ENCODE peak calls at places on chromosome 21, in four cellular contexts. M, X, Z and Q are unnamed samples.

GRCh38 chr21:30194701-30195299 is 21.1 kb downstream of the CLDN8 start:
- DNase-seq in M (no peak), X (no peak), Z (peak; percentile 4), Q (no peak)

GRCh38 chr21:35658242-35658641 is 402.1 kb downstream of the SETD4 start:
- DNase-seq in M (no peak), X (no peak), Z (no peak), Q (no peak)

GRCh38 chr21:20882462-20883415 is 115.5 kb upstream of the NCAM2 start:
- DNase-seq in M (peak; percentile 27), X (no peak), Z (no peak), Q (no peak)

GRCh38 chr21:30463713-30464112 is 16.5 kb downstream of the KRTAP19-1 start:
- DNase-seq in M (no peak), X (no peak), Z (peak; percentile 5), Q (no peak)

GRCh38 chr21:28734522-28735175 is 258.0 kb downstream of the LTN1 start:
- DNase-seq in M (no peak), X (no peak), Z (no peak), Q (no peak)

GRCh38 chr21:41425954-41426655 is at the start of gene MX1:
- DNase-seq in M (peak; percentile 70), X (peak; percentile 92), Z (peak; percentile 85), Q (peak; percentile 82)

GRCh38 chr21:40732243-40732642 is 114.7 kb downstream of the DSCAM start:
- DNase-seq in M (no peak), X (no peak), Z (no peak), Q (no peak)

GRCh38 chr21:36700961-36701911 is 2.3 kb downstream of the SIM2 start:
- DNase-seq in M (no peak), X (peak; percentile 84), Z (no peak), Q (no peak)

GRCh38 chr21:28913071-28913470 is 79.6 kb downstream of the LTN1 start:
- DNase-seq in M (no peak), X (no peak), Z (no peak), Q (no peak)

GRCh38 chr21:15045017-15045416 is 19.8 kb downstream of the NRIP1 start:
- DNase-seq in M (no peak), X (no peak), Z (no peak), Q (no peak)

GRCh38 chr21:25370311-25370744 is 237.0 kb downstream of the MRPL39 start:
- DNase-seq in M (peak; percentile 59), X (no peak), Z (no peak), Q (no peak)

GRCh38 chr21:28769683-28770082 is 223.0 kb downstream of the LTN1 start:
- DNase-seq in M (no peak), X (no peak), Z (no peak), Q (no peak)

GRCh38 chr21:26756491-26757159 is 88.6 kb downstream of the ADAMTS1 start:
- DNase-seq in M (no peak), X (no peak), Z (no peak), Q (no peak)

GRCh38 chr21:36456714-36457399 is 23.1 kb downstream of the CLDN14 start:
- DNase-seq in M (no peak), X (no peak), Z (no peak), Q (no peak)

GRCh38 chr21:15034126-15034848 is 30.5 kb downstream of the NRIP1 start:
- DNase-seq in M (no peak), X (no peak), Z (no peak), Q (no peak)

GRCh38 chr21:14968029-14968428 is 96.8 kb downstream of the NRIP1 start:
- DNase-seq in M (no peak), X (no peak), Z (no peak), Q (no peak)

GRCh38 chr21:25790122-25790951 is 55.6 kb downstream of the GABPA start:
- DNase-seq in M (no peak), X (no peak), Z (no peak), Q (no peak)

GRCh38 chr21:30329203-30329868 is 8.2 kb downstream of the KRTAP27-1 start:
- DNase-seq in M (no peak), X (no peak), Z (no peak), Q (no peak)

GRCh38 chr21:29499734-29500343 is 201.1 kb downstream of the BACH1 start:
- DNase-seq in M (no peak), X (no peak), Z (no peak), Q (no peak)

GRCh38 chr21:41246808-41247207 is 69.8 kb upstream of the FAM3B start:
- DNase-seq in M (no peak), X (no peak), Z (no peak), Q (no peak)

GRCh38 chr21:40331804-40332203 is 464.6 kb downstream of the PCP4 start:
- DNase-seq in M (no peak), X (no peak), Z (no peak), Q (no peak)

GRCh38 chr21:36472377-36472776 is 7.5 kb downstream of the CLDN14 start:
- DNase-seq in M (no peak), X (no peak), Z (no peak), Q (no peak)

GRCh38 chr21:45027241-45028196 is 46.9 kb upstream of the ADARB1 start:
- DNase-seq in M (no peak), X (peak; percentile 78), Z (no peak), Q (no peak)

GRCh38 chr21:15775981-15776380 is 46.2 kb downstream of the USP25 start:
- DNase-seq in M (no peak), X (no peak), Z (no peak), Q (no peak)

GRCh38 chr21:26445440-26445839 is 127.6 kb downstream of the CYYR1 start:
- DNase-seq in M (no peak), X (no peak), Z (no peak), Q (no peak)

GRCh38 chr21:27388835-27389234 is 421.9 kb upstream of the ADAMTS5 start:
- DNase-seq in M (no peak), X (no peak), Z (no peak), Q (no peak)

GRCh38 chr21:23017989-23018388 is 2019.8 kb downstream of the NCAM2 start:
- DNase-seq in M (no peak), X (no peak), Z (no peak), Q (no peak)

GRCh38 chr21:41427556-41427955 is 1.5 kb downstream of the MX1 start:
- DNase-seq in M (no peak), X (peak; percentile 72), Z (no peak), Q (no peak)

GRCh38 chr21:14591882-14592281 is 45.8 kb upstream of the SAMSN1 start:
- DNase-seq in M (peak; percentile 26), X (no peak), Z (no peak), Q (no peak)

GRCh38 chr21:44914176-44914874 is 6.4 kb downstream of the ITGB2 start:
- DNase-seq in M (no peak), X (no peak), Z (no peak), Q (no peak)

GRCh38 chr21:26686278-26686677 is 113.2 kb upstream of the CYYR1 start:
- DNase-seq in M (peak; percentile 32), X (no peak), Z (no peak), Q (no peak)

GRCh38 chr21:28454978-28455600 is 537.6 kb downstream of the LTN1 start:
- DNase-seq in M (no peak), X (no peak), Z (no peak), Q (no peak)

GRCh38 chr21:15895142-15896106 is 165.6 kb downstream of the USP25 start:
- DNase-seq in M (no peak), X (peak; percentile 71), Z (no peak), Q (no peak)

GRCh38 chr21:23218667-23219066 is 2220.5 kb downstream of the NCAM2 start:
- DNase-seq in M (no peak), X (no peak), Z (no peak), Q (no peak)

GRCh38 chr21:46097826-46098286 is at the start of gene COL6A2:
- DNase-seq in M (peak; percentile 35), X (peak; percentile 92), Z (peak; percentile 44), Q (peak; percentile 60)

GRCh38 chr21:46100020-46100419 is 2.1 kb downstream of the COL6A2 start:
- DNase-seq in M (no peak), X (peak; percentile 76), Z (no peak), Q (peak; percentile 12)

GRCh38 chr21:46100426-46100825 is 2.5 kb downstream of the COL6A2 start:
- DNase-seq in M (no peak), X (peak; percentile 82), Z (no peak), Q (no peak)

GRCh38 chr21:46098303-46099141 is 610 bp downstream of the COL6A2 start:
- DNase-seq in M (peak; percentile 17), X (peak; percentile 88), Z (peak; percentile 26), Q (peak; percentile 17)

GRCh38 chr21:46099476-46099875 is 1.6 kb downstream of the COL6A2 start:
- DNase-seq in M (peak; percentile 14), X (peak; percentile 90), Z (peak; percentile 10), Q (no peak)
- TF ChIP-seq POLR2A in M (no peak), X (no peak), Z (no peak), Q (no peak)

DNA sequence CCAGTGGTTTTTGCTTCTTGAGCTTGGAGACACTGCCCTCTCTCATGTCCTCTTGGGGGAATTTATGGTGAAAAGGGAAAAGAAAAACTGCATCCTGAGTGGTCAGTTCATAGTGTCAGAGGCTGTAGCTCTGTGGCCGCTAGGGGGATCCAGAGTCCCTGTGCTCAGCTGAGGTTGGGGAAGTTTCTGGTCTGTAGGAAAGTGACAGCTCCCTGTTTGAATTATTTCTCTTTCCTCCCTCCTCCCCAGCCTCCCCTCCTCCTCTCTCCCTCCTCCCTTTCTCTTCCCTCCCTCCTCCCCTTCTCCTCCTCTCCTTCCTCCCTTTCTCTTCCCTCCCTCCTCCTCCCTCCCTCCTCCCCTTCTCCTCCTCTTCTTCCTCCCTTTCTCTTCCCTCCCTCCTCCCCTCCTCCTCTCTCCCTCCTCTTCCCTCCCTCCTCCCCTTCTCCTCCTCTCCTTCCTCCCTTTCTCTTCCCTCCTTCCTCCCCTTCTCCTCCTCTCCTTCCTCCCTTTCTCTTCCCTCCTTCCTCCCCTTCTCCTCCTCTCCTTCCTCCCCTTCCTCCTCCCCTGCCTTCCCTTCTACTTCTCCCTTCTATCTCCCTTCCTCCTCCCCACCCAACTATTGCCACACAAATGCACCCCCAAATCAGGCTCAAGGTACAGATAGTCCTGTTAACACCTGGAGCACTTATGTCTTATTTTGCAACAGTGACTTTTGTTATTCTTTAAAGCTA is 203.9 kb downstream of the KCNJ6 start:
- DNase-seq in M (peak; percentile 69), X (no peak), Z (peak; percentile 37), Q (peak; percentile 57)
- TF ChIP-seq POLR2A in M (no peak), X (no peak), Z (no peak), Q (no peak)

GRCh38 chr21:39033878-39034589 is 149.2 kb downstream of the PSMG1 start:
- DNase-seq in M (no peak), X (peak; percentile 88), Z (no peak), Q (peak; percentile 74)
- TF ChIP-seq POLR2A in M (no peak), X (no peak), Z (no peak), Q (no peak)

GRCh38 chr21:32570456-32570855 is 14.9 kb downstream of the TCP10L start:
- DNase-seq in M (no peak), X (no peak), Z (no peak), Q (no peak)
- TF ChIP-seq POLR2A in M (no peak), X (no peak), Z (no peak), Q (no peak)

GRCh38 chr21:43799301-43799840 is 10.0 kb downstream of the RRP1 start:
- DNase-seq in M (no peak), X (no peak), Z (no peak), Q (no peak)
- TF ChIP-seq POLR2A in M (no peak), X (no peak), Z (no peak), Q (no peak)

GRCh38 chr21:42495765-42496119 is 282 bp downstream of the RSPH1 start:
- DNase-seq in M (no peak), X (no peak), Z (no peak), Q (no peak)

GRCh38 chr21:42498012-42498411 is 2.0 kb upstream of the RSPH1 start:
- DNase-seq in M (no peak), X (no peak), Z (no peak), Q (no peak)

GRCh38 chr21:42496839-42497202 is 797 bp upstream of the RSPH1 start:
- DNase-seq in M (peak; percentile 35), X (peak; percentile 85), Z (no peak), Q (no peak)

GRCh38 chr21:42495027-42495426 is 997 bp downstream of the RSPH1 start:
- DNase-seq in M (no peak), X (peak; percentile 80), Z (no peak), Q (no peak)

GRCh38 chr21:42496120-42496838 is at the start of gene RSPH1:
- DNase-seq in M (peak; percentile 99), X (peak; percentile 100), Z (peak; percentile 96), Q (peak; percentile 100)
- TF ChIP-seq POLR2A in M (peak; percentile 64), X (no peak), Z (no peak), Q (peak; percentile 79)